ENCODE peak calls at places on chromosomes 3 and 15, in four cellular contexts. F is mesenchymal stem cell, J is A549, K is cardiac muscle cell. M is an unnamed sample.
A peak's percentile ranks its signal among the peaks of the same experiment; 100 is the strongest.

GRCh38 chr3:135310317-135310716 is 515.3 kb downstream of the EPHB1 start:
- DNase-seq in J (no peak), F (no peak), K (no peak), M (no peak)

GRCh38 chr3:23966308-23966707 is 21.2 kb downstream of the NR1D2 start:
- DNase-seq in F (no peak), K (peak; percentile 62), J (no peak), M (no peak)

GRCh38 chr3:57160046-57160730 is 5.0 kb downstream of the IL17RD start:
- DNase-seq in F (no peak), J (no peak), K (no peak), M (no peak)

GRCh38 chr3:10357592-10358308 is 36.8 kb upstream of the SEC13 start:
- DNase-seq in J (peak; percentile 44), K (no peak), F (peak; percentile 94), M (peak; percentile 73)

GRCh38 chr3:190265126-190265525 is 57.1 kb downstream of the CLDN1 start:
- DNase-seq in K (no peak), F (peak; percentile 28), J (no peak), M (peak; percentile 59)

GRCh38 chr15:93467327-93467726 is 378.3 kb upstream of the RGMA start:
- DNase-seq in F (no peak), J (no peak), K (no peak), M (peak; percentile 86)

GRCh38 chr3:30078736-30079135 is 527.7 kb upstream of the TGFBR2 start:
- DNase-seq in K (no peak), F (no peak), J (no peak), M (peak; percentile 91)

GRCh38 chr3:159929181-159929893 is 59.3 kb upstream of the IL12A start:
- DNase-seq in J (peak; percentile 66), F (peak; percentile 91), K (no peak), M (peak; percentile 54)

GRCh38 chr15:84780492-84780891 is 32.1 kb downstream of the ZNF592 start:
- DNase-seq in F (no peak), J (no peak), K (no peak), M (no peak)

GRCh38 chr3:24595801-24596200 is 101.2 kb upstream of the THRB start:
- DNase-seq in F (peak; percentile 75), J (peak; percentile 13), K (no peak), M (no peak)

GRCh38 chr3:131326307-131326706 is 55.3 kb upstream of the NUDT16 start:
- DNase-seq in F (no peak), K (no peak), J (no peak), M (peak; percentile 26)

GRCh38 chr3:2765002-2765579 is 345.1 kb downstream of the IL5RA start:
- DNase-seq in K (peak; percentile 65), J (peak; percentile 22), F (peak; percentile 48), M (no peak)

DNA sequence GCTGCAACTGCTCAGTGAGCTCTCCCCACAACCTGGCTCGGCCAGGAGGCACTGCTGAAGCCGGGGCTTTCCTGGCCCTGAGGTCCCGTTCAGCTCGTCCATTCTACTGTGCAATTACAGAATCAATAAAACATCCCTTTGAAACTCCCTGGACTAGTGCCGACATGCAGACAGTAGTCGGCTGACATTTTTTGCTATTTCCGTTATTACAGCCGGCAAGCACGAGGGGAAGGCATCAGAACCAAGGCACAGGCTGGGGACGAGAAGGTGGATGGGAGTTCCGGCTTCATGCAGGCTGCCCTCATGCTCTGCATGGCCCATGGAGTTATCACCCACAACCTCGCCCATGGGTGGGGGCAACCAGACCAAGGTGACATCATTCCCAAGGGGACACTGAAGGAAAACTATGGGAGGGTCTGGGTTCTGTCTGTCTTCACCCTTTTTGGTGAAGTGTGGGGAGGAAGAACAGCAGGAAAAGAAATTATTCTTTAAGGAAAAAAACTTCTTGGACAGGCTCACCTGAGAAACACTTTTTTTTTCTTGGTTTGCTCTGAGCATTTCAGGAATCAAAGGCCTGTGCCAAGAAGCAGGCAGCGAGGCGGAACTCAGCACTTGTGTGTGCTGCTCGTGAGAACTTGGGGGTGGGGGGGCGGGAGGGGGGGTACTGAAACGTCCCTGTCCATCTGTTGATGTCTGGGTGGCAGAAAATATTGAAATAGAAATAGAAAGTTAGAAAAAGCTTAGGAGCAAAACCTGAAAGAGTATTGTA is 154.5 kb downstream of the FOXP1 start:
- DNase-seq in J (no peak), F (no peak), K (no peak), M (peak; percentile 88)
- H3K27ac ChIP-seq in J (no peak overlapping the region), F (no peak overlapping the region), K (no peak overlapping the region), M (peak overlapping the region; percentile 49)

GRCh38 chr15:66389098-66389858 is 2.6 kb downstream of the MAP2K1 start:
- DNase-seq in K (no peak), J (no peak), F (no peak), M (no peak)
- H3K4me1 ChIP-seq in K (peaks cover 7% of the 10 kb centered on the region), J (peaks cover 27% of the 10 kb centered on the region), F (peaks cover 6% of the 10 kb centered on the region), M (peaks cover 15% of the 10 kb centered on the region)

GRCh38 chr3:184656430-184656990 is 55.4 kb downstream of the MAGEF1 start:
- DNase-seq in F (no peak), K (no peak), J (no peak), M (no peak)

GRCh38 chr3:184662192-184662591 is 49.7 kb downstream of the MAGEF1 start:
- DNase-seq in K (peak; percentile 64), J (no peak), F (no peak), M (no peak)

GRCh38 chr3:184658223-184658860 is 53.5 kb downstream of the MAGEF1 start:
- DNase-seq in J (no peak), F (no peak), K (peak; percentile 30), M (no peak)

GRCh38 chr3:184656991-184657669 is 54.7 kb downstream of the MAGEF1 start:
- DNase-seq in K (no peak), J (no peak), F (peak; percentile 81), M (peak; percentile 99)

DNA sequence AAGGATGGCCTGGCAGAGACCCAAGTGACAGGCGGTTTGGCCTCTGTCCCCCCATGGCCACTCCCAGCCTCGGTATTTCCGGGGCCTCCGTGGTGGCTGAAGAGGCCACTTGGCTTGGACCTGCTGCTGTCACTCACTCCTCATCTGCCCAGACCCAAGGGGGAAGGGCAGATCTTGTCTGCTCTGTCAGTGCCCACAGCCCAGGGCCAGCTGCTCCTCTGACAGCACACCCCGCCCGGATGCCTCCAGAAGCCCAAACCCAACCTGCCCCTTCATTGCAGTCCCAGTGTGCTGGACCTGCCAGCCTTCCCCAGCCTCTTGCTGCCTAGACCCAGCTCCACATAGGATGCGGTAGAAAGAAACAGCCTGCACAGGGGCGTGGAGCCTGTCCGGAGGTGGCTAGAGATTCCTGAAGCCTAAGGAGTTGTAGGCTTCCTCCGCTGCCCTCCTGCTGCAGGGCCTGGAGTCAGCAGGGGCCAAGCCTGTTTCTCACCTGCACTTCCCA is 52.0 kb downstream of the MAGEF1 start:
- DNase-seq in J (no peak), F (no peak), K (peak; percentile 52), M (no peak)
- H3K27ac ChIP-seq in J (no peak overlapping the region), F (no peak overlapping the region), K (peak overlapping the region; percentile 89), M (no peak overlapping the region)

DNA sequence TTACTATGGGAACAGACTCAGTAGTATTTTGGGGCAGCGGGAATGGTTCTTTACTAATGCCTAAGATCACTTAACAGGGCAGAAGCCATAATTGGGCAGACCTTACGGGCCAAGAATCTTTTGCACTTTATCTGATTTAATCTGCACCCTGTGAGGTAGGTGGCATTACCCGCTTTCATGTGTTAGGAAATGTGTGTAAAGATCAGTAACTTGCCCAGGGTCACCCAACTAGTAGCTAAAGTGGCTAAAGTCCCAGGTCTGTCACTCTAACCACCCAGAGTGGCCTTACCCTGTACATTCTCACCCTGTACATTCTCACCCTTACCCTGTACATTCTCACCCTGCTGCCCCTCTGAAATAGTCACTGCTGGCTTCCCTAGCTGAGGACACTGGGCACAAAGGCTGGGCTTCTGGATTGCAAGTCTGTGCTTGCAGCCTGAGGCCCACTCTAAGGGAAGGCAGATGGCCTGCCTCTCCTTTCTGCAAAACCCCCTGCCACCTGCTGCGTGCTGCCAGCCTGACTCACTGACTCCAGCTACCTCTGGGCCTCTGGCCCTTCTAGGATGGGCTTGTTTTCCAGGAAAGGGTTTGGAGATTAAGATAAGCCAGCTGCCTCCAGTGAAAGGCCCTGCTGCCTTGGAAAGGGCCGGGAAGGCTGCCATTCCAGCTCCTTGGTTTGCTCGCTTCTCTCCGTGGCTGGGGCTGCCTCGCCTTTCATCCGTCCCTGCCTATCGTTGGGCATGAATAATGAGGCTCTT is 37.5 kb upstream of the MYZAP start:
- DNase-seq in J (no peak), F (no peak), K (no peak), M (no peak)
- H3K4me1 ChIP-seq in J (peaks cover 26% of the 10 kb centered on the region), F (peaks cover 30% of the 10 kb centered on the region), K (peaks cover 47% of the 10 kb centered on the region), M (peaks cover 23% of the 10 kb centered on the region)